ENCODE peak calls at places on chromosomes 3 and 15, in eight cellular contexts. Q, K, S, B, R, D, Z and F are unnamed samples. For H3K9me3, the result is how much of the 10 kb centered on the place peaks cover.

GRCh38 chr15:33565099-33565498 is 254.3 kb downstream of the RYR3 start:
- DNase-seq in Q (no peak), K (no peak), S (no peak), B (no peak), R (peak), D (no peak), Z (no peak), F (no peak)

GRCh38 chr3:12560505-12561188 is 3.8 kb downstream of the MKRN2 start:
- DNase-seq in Q (no peak), K (no peak), S (no peak), B (no peak), R (no peak), D (no peak), Z (no peak), F (no peak)

GRCh38 chr3:139764936-139765335 is 87.2 kb upstream of the NMNAT3 start:
- DNase-seq in Q (no peak), K (no peak), S (no peak), B (no peak), R (no peak), D (no peak), Z (no peak), F (no peak)

GRCh38 chr15:29138260-29138659 is 131.4 kb downstream of the NSMCE3 start:
- DNase-seq in Q (no peak), K (no peak), S (no peak), B (no peak), R (no peak), D (no peak), Z (no peak), F (no peak)

GRCh38 chr3:140766465-140766864 is 88.6 kb downstream of the TRIM42 start:
- DNase-seq in Q (no peak), K (no peak), S (no peak), B (no peak), R (no peak), D (no peak), Z (no peak), F (no peak)

GRCh38 chr3:40191850-40192448 is 117.6 kb upstream of the EIF1B start:
- DNase-seq in Q (peak), K (peak), S (peak), B (peak), R (peak), D (peak), Z (no peak), F (peak)

GRCh38 chr3:197327701-197328100 is 29.3 kb upstream of the DLG1 start:
- DNase-seq in Q (no peak), K (no peak), S (no peak), B (no peak), R (no peak), D (no peak), Z (no peak), F (no peak)

GRCh38 chr15:72306211-72306785 is 13.7 kb downstream of the CELF6 start:
- DNase-seq in Q (no peak), K (no peak), S (no peak), B (no peak), R (no peak), D (no peak), Z (no peak), F (no peak)

GRCh38 chr3:183295211-183295610 is 42.2 kb downstream of the B3GNT5 start:
- DNase-seq in Q (no peak), K (no peak), S (no peak), B (no peak), R (no peak), D (no peak), Z (no peak), F (peak)

GRCh38 chr3:127019449-127019848 is 36.5 kb downstream of the PLXNA1 start:
- DNase-seq in Q (no peak), K (no peak), S (no peak), B (no peak), R (no peak), D (no peak), Z (no peak), F (no peak)

GRCh38 chr15:55344206-55344605 is 25.2 kb downstream of the PIGB start:
- DNase-seq in Q (no peak), K (no peak), S (no peak), B (no peak), R (no peak), D (no peak), Z (no peak), F (no peak)

DNA sequence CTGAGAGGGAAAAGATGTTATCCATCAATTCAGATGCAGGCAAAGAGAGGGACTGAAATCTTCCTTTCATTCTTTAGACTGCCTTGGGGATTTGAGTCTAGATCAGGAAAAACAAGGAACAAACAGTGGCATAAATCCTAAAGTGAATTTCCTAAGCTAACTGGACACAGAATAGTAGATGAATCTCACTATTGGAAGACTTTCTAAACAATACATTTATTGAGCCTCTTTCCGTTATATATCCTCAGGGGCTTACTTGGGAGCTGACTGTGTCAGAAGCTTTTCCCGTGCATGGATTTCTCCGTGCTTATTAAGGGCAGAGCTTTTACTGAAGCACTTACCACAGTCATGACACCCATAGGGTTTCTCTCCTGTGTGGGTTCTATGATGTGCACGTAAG is 10.0 kb downstream of the ZSCAN29 start:
- DNase-seq in Q (no peak), K (no peak), S (no peak), B (no peak), R (no peak), D (no peak), Z (no peak), F (no peak)
- H3K9me3 ChIP-seq in Q (under half), K (under half), S (half or more), B (under half), R (under half), D (under half), Z (under half), F (under half)

GRCh38 chr15:70859322-70859908 is 5.5 kb upstream of the LARP6 start:
- DNase-seq in Q (no peak), K (no peak), S (no peak), B (no peak), R (no peak), D (no peak), Z (no peak), F (no peak)
- TF ChIP-seq POLR2A in Q (no peak), K (no peak), S (no peak), B (no peak), R (no peak), D (no peak), Z (no peak), F (no peak)

DNA sequence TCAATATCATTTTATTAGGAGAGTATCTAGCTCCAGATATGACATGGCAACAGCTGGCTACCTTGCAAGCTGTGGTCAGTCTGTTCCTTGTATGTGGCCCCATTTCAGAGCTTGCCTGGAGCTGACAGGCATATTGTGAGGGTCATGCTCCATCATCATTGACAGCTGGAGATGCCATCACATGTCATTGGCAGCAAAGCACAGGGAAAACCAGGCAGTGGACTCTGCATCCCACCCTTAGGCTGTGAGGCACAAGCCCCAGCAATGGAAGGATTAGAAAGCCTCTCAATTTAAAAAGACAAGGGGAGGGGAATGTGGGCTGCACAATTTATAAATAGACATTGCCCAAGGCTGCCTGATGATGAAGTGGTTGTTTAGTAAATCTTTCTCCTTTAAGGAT is 27.8 kb downstream of the LNP1 start:
- DNase-seq in Q (no peak), K (no peak), S (no peak), B (no peak), R (no peak), D (no peak), Z (no peak), F (no peak)
- H3K4me3 ChIP-seq in Q (no peak), K (no peak), S (no peak), B (peak), R (no peak), D (no peak), Z (no peak), F (no peak)

DNA sequence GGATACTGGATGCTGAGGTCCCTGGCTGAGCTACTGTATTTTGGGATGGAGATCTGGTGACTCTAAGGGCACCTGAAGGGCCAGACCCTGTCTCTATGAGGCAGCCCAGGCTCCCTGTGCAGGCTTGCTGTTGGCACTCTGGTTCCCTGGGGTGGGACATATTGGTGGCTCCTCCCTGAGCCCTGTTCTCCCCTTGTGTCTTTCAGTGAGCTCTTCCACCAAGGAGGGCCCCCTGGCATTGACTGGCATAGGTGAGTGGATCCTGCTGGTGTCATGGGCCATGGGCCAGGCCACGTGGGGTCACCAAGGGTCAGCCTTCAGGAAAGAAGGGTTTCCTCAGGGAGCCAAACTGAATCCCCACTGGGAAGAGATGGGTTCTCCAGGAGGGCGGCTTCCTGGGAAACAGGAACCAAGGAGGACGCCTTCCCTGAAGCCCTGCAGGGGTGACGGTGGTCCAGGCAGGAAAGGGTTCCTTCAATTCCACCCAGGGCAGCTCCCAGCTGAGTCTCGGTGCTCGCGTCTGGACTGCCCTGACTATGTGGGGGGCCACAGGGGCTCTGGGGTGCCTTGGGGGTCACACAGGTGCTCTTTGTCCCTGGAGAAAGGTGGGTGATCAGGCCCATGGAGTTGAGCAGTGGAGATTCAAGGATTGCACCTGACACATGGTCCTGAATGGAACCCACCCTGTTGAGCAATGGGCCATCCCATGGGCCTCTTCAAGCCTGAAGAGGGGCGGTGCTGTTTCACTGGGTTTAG is 220.4 kb downstream of the SNRPN start:
- DNase-seq in Q (peak), K (no peak), S (no peak), B (peak), R (no peak), D (no peak), Z (peak), F (peak)
- H3K9me3 ChIP-seq in Q (under half), K (under half), S (under half), B (under half), R (under half), D (under half), Z (under half), F (under half)

GRCh38 chr3:65642903-65643302 is 395.8 kb downstream of the MAGI1 start:
- DNase-seq in Q (no peak), K (no peak), S (no peak), B (no peak), R (no peak), D (no peak), Z (no peak), F (no peak)

GRCh38 chr3:65638301-65638700 is 400.4 kb downstream of the MAGI1 start:
- DNase-seq in Q (no peak), K (no peak), S (no peak), B (no peak), R (no peak), D (no peak), Z (no peak), F (no peak)

GRCh38 chr3:65641041-65641440 is 397.7 kb downstream of the MAGI1 start:
- DNase-seq in Q (no peak), K (no peak), S (no peak), B (no peak), R (no peak), D (no peak), Z (no peak), F (no peak)

GRCh38 chr3:65636326-65636725 is 402.4 kb downstream of the MAGI1 start:
- DNase-seq in Q (no peak), K (no peak), S (no peak), B (no peak), R (peak), D (no peak), Z (no peak), F (no peak)

DNA sequence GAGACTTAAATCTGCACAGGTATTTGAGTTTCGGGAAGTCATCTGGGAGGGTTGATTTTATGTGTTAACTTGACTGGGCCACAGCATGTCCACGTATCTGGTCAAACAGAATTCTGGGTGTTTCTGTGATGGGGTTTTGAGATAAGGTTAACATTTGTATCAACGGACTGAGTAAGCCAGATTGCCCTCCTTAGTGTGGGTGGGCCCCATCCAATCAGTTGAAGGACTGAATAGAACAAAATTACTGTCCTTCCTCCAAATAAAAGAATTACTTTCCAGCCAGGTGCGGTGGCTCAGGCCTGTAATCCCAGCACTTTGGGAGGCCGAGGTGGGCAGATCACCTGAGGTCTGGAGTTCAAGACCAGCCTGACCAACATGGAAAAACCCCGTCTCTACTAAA is 399.3 kb downstream of the MAGI1 start:
- DNase-seq in Q (no peak), K (no peak), S (no peak), B (no peak), R (no peak), D (no peak), Z (no peak), F (no peak)
- TF ChIP-seq POLR2A in Q (no peak), K (no peak), S (no peak), B (no peak), R (no peak), D (no peak), Z (no peak), F (no peak)

DNA sequence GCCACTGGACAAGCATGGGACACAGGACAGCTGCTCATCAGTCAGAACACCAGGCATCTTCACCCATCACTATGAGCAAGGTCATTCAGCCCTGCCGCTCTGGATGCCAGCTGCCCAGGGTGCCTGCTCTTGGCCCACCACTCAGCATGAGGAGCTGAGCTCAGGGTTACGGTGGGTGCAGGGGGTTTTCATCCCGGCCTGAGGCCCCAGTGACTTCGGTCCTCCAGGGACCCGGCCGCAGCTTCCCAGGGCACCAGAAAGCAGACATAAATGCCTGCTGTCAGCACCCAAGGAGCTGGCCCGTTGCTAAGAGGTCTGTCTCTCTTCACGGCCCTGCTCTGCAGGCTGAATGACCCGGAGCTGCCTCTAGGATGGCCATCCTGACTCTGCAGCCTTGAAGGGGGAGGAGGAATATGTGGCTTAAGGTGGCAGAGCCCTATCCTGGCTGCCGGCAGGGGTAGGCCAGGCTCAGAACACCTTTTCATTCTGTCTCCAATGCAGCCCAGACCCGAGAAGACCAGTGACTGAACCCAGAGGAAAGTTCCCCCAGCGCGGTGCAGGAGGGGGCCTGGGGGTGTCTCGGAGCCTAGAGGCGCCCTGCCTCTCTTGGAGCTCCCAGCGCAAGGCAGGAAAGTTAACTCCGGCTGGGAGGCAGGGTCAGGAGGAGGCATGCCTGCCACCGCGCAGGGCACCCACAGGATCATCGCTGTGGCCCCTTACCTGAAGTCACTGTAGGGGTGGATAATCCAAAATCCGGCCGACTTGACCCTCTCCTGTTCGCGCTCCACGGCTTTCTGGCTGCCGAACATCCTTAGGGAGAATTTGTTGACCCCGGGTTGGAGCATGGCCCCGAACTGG is 1.8 kb downstream of the HCN4 start:
- DNase-seq in Q (no peak), K (no peak), S (no peak), B (no peak), R (no peak), D (no peak), Z (no peak), F (no peak)
- H3K4me3 ChIP-seq in Q (no peak), K (no peak), S (peak), B (peak), R (no peak), D (no peak), Z (no peak), F (no peak)

DNA sequence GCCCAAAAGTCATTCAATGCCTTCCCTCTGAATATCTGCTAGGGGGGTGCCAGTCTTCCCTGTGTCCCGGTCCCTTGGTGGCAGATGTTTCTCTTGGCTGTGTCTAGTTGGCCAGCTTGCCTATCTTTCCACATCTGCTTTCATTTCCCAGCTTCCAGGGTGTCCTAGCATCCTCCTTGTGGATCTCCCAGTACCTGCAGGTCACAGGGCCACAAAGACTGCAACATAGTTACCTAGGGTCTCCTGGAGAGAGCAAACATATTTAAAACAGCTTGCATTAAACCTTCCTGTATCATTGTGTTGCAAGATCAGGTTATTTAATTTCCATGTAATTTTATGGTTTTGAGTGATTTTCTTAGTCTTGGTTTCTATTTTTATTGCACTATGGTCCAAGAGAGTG is 400.1 kb downstream of the GRM7 start:
- DNase-seq in Q (no peak), K (no peak), S (no peak), B (no peak), R (no peak), D (no peak), Z (no peak), F (no peak)
- H3K9me3 ChIP-seq in Q (under half), K (under half), S (under half), B (under half), R (under half), D (under half), Z (under half), F (under half)

DNA sequence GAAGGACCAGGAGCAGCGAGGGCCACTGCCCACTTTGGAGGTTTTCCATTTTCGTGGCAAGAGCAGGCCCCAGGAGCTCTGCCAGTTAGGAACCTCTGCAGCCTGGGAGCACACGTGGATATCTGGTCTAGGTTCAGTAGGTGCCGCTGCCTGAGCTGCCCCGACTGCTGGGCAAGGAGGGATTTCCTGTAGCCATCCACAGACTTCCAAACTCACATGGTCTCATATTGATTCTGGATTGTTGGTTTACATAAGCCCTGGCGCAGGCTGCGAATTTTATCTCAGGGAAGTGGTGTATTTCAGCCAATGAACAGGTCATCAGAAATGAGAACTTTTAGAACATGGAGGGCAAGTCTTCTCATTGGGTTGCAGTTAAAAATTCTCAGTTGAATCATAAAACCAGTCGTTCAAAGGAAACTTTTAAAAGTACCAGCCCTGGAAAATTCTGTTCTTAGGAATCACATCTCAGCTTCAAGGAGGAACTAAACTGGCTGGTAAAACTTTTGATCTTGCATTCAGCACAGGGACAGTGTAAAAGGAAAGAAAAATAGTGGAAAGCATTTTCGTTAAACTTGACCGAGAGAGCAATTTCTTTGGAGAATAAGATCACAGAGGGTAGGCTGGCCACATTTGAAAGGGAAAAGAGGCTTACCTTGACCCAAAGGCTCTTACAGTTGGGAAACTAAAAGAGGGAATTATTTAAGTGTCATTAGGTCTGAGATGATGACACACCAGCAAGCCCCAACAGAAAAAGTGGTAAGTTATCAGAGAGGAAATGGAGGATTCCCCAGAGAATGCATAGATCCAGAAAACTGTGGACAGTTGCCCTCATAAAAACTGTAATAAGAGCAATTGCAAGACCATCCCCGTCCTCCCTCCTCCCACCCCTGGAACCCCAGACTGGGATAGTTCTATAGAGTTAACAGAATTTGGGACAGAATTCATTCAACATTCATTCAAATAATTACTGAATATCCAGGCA is 6.4 kb upstream of the RTP3 start:
- DNase-seq in Q (no peak), K (no peak), S (no peak), B (no peak), R (no peak), D (no peak), Z (no peak), F (peak)
- TF ChIP-seq POLR2A in Q (no peak), K (no peak), S (no peak), B (no peak), R (no peak), D (no peak), Z (no peak), F (peak)